ENCODE peak calls at places on chromosomes 11 and 22, in nine cellular contexts. G is RWPE2; Y is breast epithelium; N is T-helper 22 cell; C is NCI-H1694 treated with DMSO at 0.1 percent for 48 hours; A is substantia nigra; M is T-cell; R is stimulated activated CD8-positive, alpha-beta memory T cell treated with anti-CD3 and anti-CD28 coated beads, Interleukin-2, amount 100 ng/mL, for 1 hour; X is endodermal cell. B is an unnamed sample.

GRCh38 chr22:30890689-30891442 is 77.7 kb downstream of the MORC2 start:
- DNase-seq in X (peak), G (peak), C (no peak), R (no peak), A (no peak), M (peak), N (no peak), Y (no peak), B (no peak)

GRCh38 chr11:93945596-93945995 is 75.6 kb upstream of the HEPHL1 start:
- DNase-seq in Y (no peak), N (no peak), R (no peak), G (no peak), M (no peak), A (no peak), C (no peak), X (no peak), B (no peak)

GRCh38 chr11:95230054-95231034 is 658 bp downstream of the SESN3 start:
- DNase-seq in M (peak), G (no peak), A (no peak), R (no peak), C (no peak), X (peak), N (peak), Y (peak), B (peak)

GRCh38 chr11:11332141-11332710 is 20.8 kb downstream of the CSNK2A3 start:
- DNase-seq in C (no peak), M (no peak), R (no peak), A (no peak), Y (no peak), X (no peak), G (no peak), N (no peak), B (no peak)

GRCh38 chr11:126308271-126308671 is 4.4 kb downstream of the DCPS start:
- DNase-seq in C (no peak), A (no peak), R (no peak), X (no peak), M (no peak), Y (no peak), N (no peak), G (no peak), B (no peak)

GRCh38 chr22:46175631-46176030 is 25.3 kb downstream of the PPARA start:
- DNase-seq in M (no peak), A (no peak), R (no peak), G (no peak), X (no peak), Y (no peak), N (no peak), C (no peak), B (no peak)

GRCh38 chr22:42389137-42389536 is 43.1 kb downstream of the NFAM1 start:
- DNase-seq in A (no peak), C (peak), Y (no peak), G (peak), R (no peak), X (no peak), N (no peak), M (no peak), B (no peak)

GRCh38 chr11:69525516-69526452 is 44.3 kb downstream of the LINC01488 start:
- DNase-seq in C (no peak), M (no peak), R (no peak), N (no peak), Y (peak), A (no peak), G (no peak), X (peak), B (no peak)

GRCh38 chr11:96894587-96894986 is 504.8 kb downstream of the JRKL start:
- DNase-seq in M (no peak), Y (no peak), X (no peak), A (no peak), R (no peak), N (no peak), G (no peak), C (no peak), B (no peak)

GRCh38 chr11:66868726-66869291 is 11.9 kb downstream of the LRFN4 start:
- DNase-seq in G (peak), C (no peak), R (peak), M (peak), Y (peak), N (peak), X (peak), A (no peak), B (no peak)

GRCh38 chr11:78902771-78903507 is 328.3 kb upstream of the NARS2 start:
- DNase-seq in C (no peak), Y (no peak), R (no peak), X (peak), N (no peak), G (no peak), A (no peak), M (no peak), B (no peak)

GRCh38 chr22:30763815-30764686 is 69.4 kb downstream of the OSBP2 start:
- DNase-seq in A (no peak), G (no peak), C (peak), M (peak), N (no peak), Y (no peak), X (peak), R (peak), B (no peak)

GRCh38 chr11:71357414-71357813 is 90.8 kb downstream of the DHCR7 start:
- DNase-seq in G (no peak), Y (no peak), R (no peak), C (no peak), X (no peak), N (no peak), A (no peak), M (no peak), B (no peak)

GRCh38 chr11:134374891-134375550 is 37.0 kb downstream of the B3GAT1 start:
- DNase-seq in X (no peak), Y (peak), N (no peak), G (peak), A (no peak), M (no peak), C (no peak), R (no peak), B (no peak)

GRCh38 chr22:37148742-37149665 is 712 bp downstream of the IL2RB start:
- DNase-seq in A (no peak), G (no peak), N (no peak), M (no peak), X (no peak), Y (no peak), R (no peak), C (no peak), B (no peak)

GRCh38 chr11:43937434-43938411 is 4.7 kb upstream of the C11orf96 start:
- DNase-seq in R (no peak), C (no peak), Y (no peak), X (no peak), A (no peak), M (no peak), G (no peak), N (no peak), B (no peak)

GRCh38 chr11:32584921-32585320 is 1.3 kb downstream of the EIF3M start:
- DNase-seq in N (no peak), A (no peak), G (no peak), M (no peak), X (no peak), R (no peak), Y (no peak), C (no peak), B (no peak)

GRCh38 chr11:10930961-10931760 is 73.3 kb upstream of the ZBED5 start:
- DNase-seq in Y (peak), R (peak), M (peak), N (peak), X (peak), C (peak), A (peak), G (no peak), B (peak)

GRCh38 chr22:19174106-19175025 is 4.2 kb downstream of the SLC25A1 start:
- DNase-seq in G (no peak), Y (no peak), N (no peak), A (no peak), C (no peak), X (peak), M (no peak), R (no peak), B (no peak)

GRCh38 chr11:66438009-66438503 is 592 bp downstream of the MRPL11 start:
- DNase-seq in Y (no peak), G (no peak), M (no peak), A (no peak), R (no peak), X (no peak), N (no peak), C (no peak), B (no peak)

GRCh38 chr11:64802370-64803162 is 448 bp downstream of the MAP4K2 start:
- DNase-seq in Y (no peak), M (peak), A (no peak), N (peak), R (no peak), G (no peak), C (no peak), X (no peak), B (no peak)

GRCh38 chr11:36146437-36146836 is 142.8 kb downstream of the COMMD9 start:
- DNase-seq in R (no peak), N (no peak), X (no peak), M (no peak), C (no peak), G (no peak), Y (no peak), A (no peak), B (no peak)

GRCh38 chr22:29879738-29880137 is 3.2 kb upstream of the MTMR3 start:
- DNase-seq in G (no peak), N (no peak), R (no peak), Y (no peak), X (peak), M (no peak), A (no peak), C (no peak), B (no peak)

GRCh38 chr11:80282643-80283042 is 841.8 kb upstream of the TENM4 start:
- DNase-seq in G (no peak), A (no peak), Y (no peak), N (no peak), M (no peak), C (no peak), R (no peak), X (no peak), B (no peak)

GRCh38 chr11:130216221-130216550 is 56.6 kb downstream of the ST14 start:
- DNase-seq in M (no peak), G (no peak), N (no peak), Y (no peak), A (no peak), X (no peak), R (no peak), C (no peak), B (no peak)

GRCh38 chr22:33163815-33164214 is 105.6 kb upstream of the SYN3 start:
- DNase-seq in G (no peak), R (no peak), C (no peak), M (no peak), Y (no peak), X (no peak), A (no peak), N (no peak), B (no peak)

GRCh38 chr11:69317401-69318092 is 23.6 kb downstream of the MYEOV start:
- DNase-seq in M (no peak), X (no peak), G (peak), R (no peak), N (no peak), C (no peak), A (no peak), Y (no peak), B (no peak)

B was measured in nucleus accumbens.